ENCODE peak calls at places on chromosomes 7 and 10, in nine cellular contexts. T is heart left ventricle; F is IMR-90; G is mammary epithelial cell; L is left ventricle myocardium inferior; M is CD8-positive, alpha-beta T cell; V is endodermal cell; O is WERI-Rb-1; S is Peyer's patch. D is an unnamed sample. For H3K9me3, the result is how much of the 10 kb centered on the place peaks cover.

GRCh38 chr10:13830385-13830784 is 243.6 kb downstream of the PRPF18 start:
- DNase-seq in V (peak), F (no peak), T (no peak), O (no peak), S (no peak), M (no peak), L (no peak), G (no peak), D (no peak)

GRCh38 chr7:107785926-107786325 is 17.1 kb downstream of the SLC26A3 start:
- DNase-seq in F (no peak), G (no peak), S (no peak), L (no peak), V (no peak), O (no peak), T (no peak), M (no peak), D (no peak)

GRCh38 chr10:74525885-74526284 is 300.5 kb upstream of the KAT6B start:
- DNase-seq in G (no peak), V (no peak), O (no peak), S (no peak), F (no peak), T (no peak), M (no peak), L (no peak), D (no peak)

GRCh38 chr7:28806841-28807240 is 151.3 kb downstream of the TRIL start:
- DNase-seq in M (no peak), G (no peak), V (no peak), T (no peak), L (no peak), O (no peak), S (no peak), F (peak), D (no peak)

GRCh38 chr7:2530076-2530967 is 10.7 kb downstream of the LFNG start:
- DNase-seq in S (peak), T (peak), M (peak), F (no peak), V (no peak), O (no peak), G (no peak), L (peak), D (peak)

GRCh38 chr10:125886914-125887512 is 5.9 kb upstream of the DHX32 start:
- DNase-seq in S (no peak), L (no peak), T (no peak), O (no peak), V (no peak), M (no peak), G (peak), F (no peak), D (no peak)

GRCh38 chr10:95864906-95865813 is 42.6 kb upstream of the CC2D2B start:
- DNase-seq in L (no peak), M (peak), O (peak), G (peak), V (peak), S (peak), T (no peak), F (peak), D (peak)

GRCh38 chr10:103499881-103500280 is 6.4 kb downstream of the NEURL1 start:
- DNase-seq in S (no peak), L (no peak), V (peak), M (no peak), G (no peak), F (peak), T (no peak), O (peak), D (no peak)

GRCh38 chr10:105146436-105146835 is 505.3 kb downstream of the SORCS3 start:
- DNase-seq in G (peak), T (no peak), O (no peak), F (no peak), M (no peak), V (no peak), S (no peak), L (no peak), D (no peak)

GRCh38 chr10:2589226-2589625 is 478.1 kb upstream of the PFKP start:
- DNase-seq in L (no peak), G (no peak), V (no peak), T (no peak), M (no peak), F (no peak), O (no peak), S (no peak), D (no peak)

GRCh38 chr7:137169282-137169698 is 174.2 kb downstream of the PTN start:
- DNase-seq in L (peak), M (no peak), V (peak), S (no peak), F (peak), T (no peak), O (peak), G (peak), D (no peak)

GRCh38 chr7:80934286-80934685 is 15.4 kb upstream of the SEMA3C start:
- DNase-seq in S (no peak), O (no peak), L (no peak), T (no peak), G (peak), F (peak), M (no peak), V (no peak), D (no peak)

GRCh38 chr10:31749293-31749692 is 179.3 kb downstream of the ARHGAP12 start:
- DNase-seq in V (no peak), O (peak), S (no peak), G (no peak), F (peak), T (no peak), L (no peak), M (no peak), D (no peak)

GRCh38 chr7:115387168-115387567 is 465.3 kb downstream of the MDFIC start:
- DNase-seq in O (no peak), F (no peak), T (no peak), S (no peak), G (no peak), M (no peak), L (no peak), V (no peak), D (no peak)

GRCh38 chr10:92691591-92692084 is 1.9 kb downstream of the HHEX start:
- DNase-seq in M (no peak), F (no peak), T (peak), V (peak), L (peak), S (peak), G (no peak), O (no peak), D (no peak)

GRCh38 chr10:126511917-126512487 is 123.7 kb upstream of the ADAM12 start:
- DNase-seq in T (no peak), L (no peak), G (no peak), S (no peak), M (no peak), V (no peak), F (no peak), O (no peak), D (no peak)

GRCh38 chr10:112678581-112678980 is 231.6 kb downstream of the VTI1A start:
- DNase-seq in S (no peak), V (no peak), G (no peak), M (no peak), L (no peak), O (no peak), T (no peak), F (no peak), D (no peak)

GRCh38 chr10:72875250-72876055 is 18.1 kb upstream of the OIT3 start:
- DNase-seq in V (no peak), S (no peak), T (no peak), G (peak), F (peak), O (no peak), M (no peak), L (no peak), D (no peak)

GRCh38 chr7:16921644-16922257 is 40.0 kb upstream of the AGR3 start:
- DNase-seq in L (no peak), V (no peak), M (no peak), F (peak), S (no peak), O (no peak), G (no peak), T (no peak), D (no peak)

GRCh38 chr10:32622409-32622808 is 176.5 kb downstream of the CCDC7 start:
- DNase-seq in M (no peak), V (no peak), G (no peak), S (no peak), T (no peak), F (no peak), L (no peak), O (no peak), D (no peak)

GRCh38 chr7:25180592-25180923 is 47.7 kb downstream of the NPVF start:
- DNase-seq in G (no peak), F (no peak), S (no peak), V (no peak), M (no peak), L (no peak), O (no peak), T (no peak), D (no peak)

GRCh38 chr7:70177166-70177565 is 578.9 kb downstream of the AUTS2 start:
- DNase-seq in L (no peak), S (no peak), V (no peak), T (no peak), M (no peak), G (no peak), F (no peak), O (no peak), D (no peak)

GRCh38 chr7:28067171-28067570 is 113.4 kb downstream of the JAZF1 start:
- DNase-seq in F (no peak), T (no peak), M (no peak), S (no peak), V (no peak), L (no peak), O (no peak), G (no peak), D (no peak)

GRCh38 chr7:42247301-42247700 is 10.3 kb upstream of the GLI3 start:
- DNase-seq in S (no peak), O (no peak), L (no peak), V (no peak), T (no peak), F (peak), G (peak), M (no peak), D (no peak)

GRCh38 chr7:48168159-48168558 is 3.1 kb upstream of the ABCA13 start:
- DNase-seq in L (no peak), T (no peak), M (no peak), S (no peak), G (peak), O (no peak), F (peak), V (no peak), D (no peak)

GRCh38 chr7:144437370-144438191 is 34.1 kb upstream of the NOBOX start:
- DNase-seq in V (peak), T (no peak), G (peak), M (no peak), O (peak), S (peak), F (peak), L (no peak), D (peak)

GRCh38 chr7:31497501-31497900 is 16.4 kb upstream of the ITPRID1 start:
- DNase-seq in O (no peak), S (no peak), V (no peak), T (no peak), F (no peak), M (no peak), L (no peak), G (peak), D (no peak)

GRCh38 chr10:93061594-93062498 is 1.2 kb downstream of the CYP26C1 start:
- DNase-seq in G (no peak), M (no peak), O (no peak), L (no peak), F (peak), T (no peak), V (no peak), S (no peak), D (no peak)

GRCh38 chr7:114822131-114822530 is 99.8 kb upstream of the MDFIC start:
- DNase-seq in V (no peak), L (no peak), T (no peak), O (no peak), G (no peak), M (no peak), F (no peak), S (no peak), D (no peak)

GRCh38 chr10:131180941-131181855 is 130.3 kb downstream of the TCERG1L start:
- DNase-seq in L (no peak), T (no peak), V (peak), S (no peak), M (no peak), F (no peak), O (no peak), G (no peak), D (peak)

GRCh38 chr7:42174391-42174848 is 62.6 kb downstream of the GLI3 start:
- DNase-seq in V (no peak), O (no peak), F (peak), T (no peak), S (no peak), M (no peak), G (no peak), L (no peak), D (no peak)

GRCh38 chr10:35576730-35577129 is 28.4 kb upstream of the GJD4 start:
- DNase-seq in G (no peak), F (no peak), L (no peak), V (no peak), M (no peak), T (no peak), O (no peak), S (no peak), D (no peak)

GRCh38 chr10:35573786-35574185 is 31.4 kb upstream of the GJD4 start:
- DNase-seq in M (no peak), V (no peak), L (no peak), G (no peak), O (no peak), F (no peak), S (no peak), T (no peak), D (no peak)

GRCh38 chr10:35575640-35576039 is 29.5 kb upstream of the GJD4 start:
- DNase-seq in S (no peak), V (no peak), O (no peak), T (no peak), F (no peak), G (no peak), M (no peak), L (no peak), D (no peak)

GRCh38 chr10:35572583-35572982 is 32.6 kb upstream of the GJD4 start:
- DNase-seq in L (no peak), G (no peak), O (no peak), T (no peak), M (no peak), V (no peak), F (peak), S (no peak), D (no peak)

DNA sequence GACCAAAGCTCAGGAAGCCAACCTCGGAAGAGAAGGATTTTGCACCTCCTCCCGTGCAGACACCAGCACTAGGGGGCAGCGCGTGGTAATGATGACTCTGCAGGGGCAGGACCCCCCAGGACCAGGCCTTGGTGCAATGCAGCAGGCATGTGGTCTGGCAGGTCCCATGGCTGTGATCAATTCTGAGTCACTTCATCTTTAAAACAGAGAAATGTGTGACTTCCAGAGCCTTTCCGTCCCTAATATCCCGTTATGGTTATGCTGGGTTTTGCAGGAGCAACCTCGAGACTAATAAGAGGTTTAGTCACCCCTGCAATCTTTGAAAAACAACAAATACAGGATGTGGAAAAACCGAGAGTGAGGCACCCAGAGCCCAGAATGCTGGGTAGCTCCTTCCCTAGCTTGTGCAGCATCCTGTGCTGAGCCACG is 30.2 kb upstream of the GJD4 start:
- DNase-seq in T (no peak), S (no peak), O (no peak), V (peak), G (no peak), L (no peak), F (peak), M (no peak), D (no peak)
- TF ChIP-seq CTCF in T (no peak), S (no peak), O (peak), V (peak), G (no peak), L (no peak), F (peak), M (no peak), D (no peak)

DNA sequence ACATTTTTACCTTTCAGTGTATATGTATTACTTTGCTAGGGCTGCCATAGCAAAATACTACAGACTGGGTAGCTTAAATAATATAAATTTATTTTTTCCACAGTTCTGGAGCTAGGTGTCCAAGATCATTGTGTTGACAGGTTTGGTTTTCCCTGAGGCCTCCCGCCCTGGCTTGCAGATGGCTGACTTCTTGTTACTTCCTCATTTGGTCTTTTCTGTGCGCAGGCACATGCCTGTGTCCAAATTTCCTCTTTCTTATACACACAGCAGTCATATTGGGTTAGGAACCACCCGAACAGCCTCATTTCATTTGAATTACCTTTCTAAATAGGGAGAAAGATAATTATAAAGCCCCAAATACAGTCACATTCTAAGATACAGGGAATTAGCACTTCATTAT is 521.6 kb upstream of the SORCS1 start:
- DNase-seq in O (no peak), L (no peak), S (peak), F (no peak), G (no peak), M (no peak), T (no peak), V (no peak), D (no peak)
- H3K9me3 ChIP-seq in O (under half), L (under half), S (under half), F (under half), G (under half), M (under half), T (under half), V (under half), D (under half)

DNA sequence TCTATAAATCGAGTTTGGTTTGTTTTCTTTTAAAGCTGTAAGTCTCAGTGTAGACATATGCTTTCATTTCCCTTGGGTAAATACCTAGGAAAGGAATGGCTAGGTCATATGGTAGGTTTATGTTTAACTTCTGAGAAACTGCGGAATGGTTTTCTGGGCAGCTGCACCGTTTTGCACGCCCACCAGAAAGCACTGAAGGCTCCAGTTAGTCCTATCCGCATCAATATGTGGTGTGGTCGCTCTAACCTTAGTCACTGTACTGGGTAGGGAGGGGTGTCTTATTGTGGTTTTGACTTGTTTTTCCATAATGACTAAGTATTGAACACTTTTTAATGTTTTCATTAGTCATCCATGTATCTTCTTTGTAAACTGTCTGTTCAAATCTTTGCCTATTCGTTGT is 279.5 kb upstream of the AKR1E2 start:
- DNase-seq in T (no peak), S (no peak), F (peak), O (no peak), L (no peak), M (no peak), V (no peak), G (peak), D (no peak)
- TF ChIP-seq CTCF in T (no peak), S (no peak), F (no peak), O (no peak), L (no peak), M (no peak), V (no peak), G (no peak), D (no peak)

DNA sequence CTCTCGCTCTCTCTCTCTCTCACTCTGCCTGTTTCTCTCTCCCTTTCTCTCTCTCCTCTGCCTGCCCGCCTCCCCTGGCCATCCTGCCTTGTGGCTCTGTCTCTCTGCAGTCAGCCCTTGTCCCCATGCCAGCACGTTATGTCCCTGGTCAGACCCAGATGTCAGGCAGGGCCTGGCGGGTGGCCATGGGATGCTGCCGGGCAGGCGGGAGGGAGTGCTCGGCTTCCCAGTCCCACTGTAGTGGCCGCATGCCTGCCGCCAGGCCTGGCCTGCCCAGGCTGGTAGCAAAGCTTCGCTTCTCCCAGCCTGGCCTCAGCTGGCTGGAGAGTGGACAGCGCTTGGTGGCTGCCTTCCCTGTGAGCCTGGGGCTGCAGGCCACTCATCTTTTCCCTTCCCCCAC is 121.5 kb upstream of the ZNF716 start:
- DNase-seq in T (peak), F (no peak), G (no peak), L (peak), V (no peak), S (no peak), O (no peak), M (no peak), D (no peak)
- H3K9me3 ChIP-seq in T (under half), F (under half), G (under half), L (half or more), V (half or more), S (under half), O (under half), M (under half), D (under half)

DNA sequence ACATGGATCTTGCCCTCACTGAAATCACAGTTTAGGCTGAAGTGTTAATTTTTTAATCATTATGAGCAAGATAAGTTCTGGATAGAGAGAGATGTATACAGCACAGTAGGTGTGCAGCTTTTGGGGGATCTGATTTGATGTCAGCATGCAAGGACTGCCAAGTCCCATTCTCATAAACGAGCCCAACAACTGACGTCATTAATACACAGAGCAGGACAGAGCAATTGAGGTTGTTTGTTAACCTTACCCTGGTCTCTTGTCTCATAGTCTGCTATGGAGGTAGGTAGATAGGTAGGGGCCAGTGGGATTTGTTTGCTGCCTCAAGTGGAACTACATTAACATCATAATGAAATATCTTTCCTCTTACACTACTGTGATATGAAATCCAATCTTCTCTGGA is 8.6 kb upstream of the TMEM229A start:
- DNase-seq in F (no peak), L (no peak), G (no peak), V (no peak), M (no peak), S (no peak), O (no peak), T (no peak), D (no peak)
- TF ChIP-seq CTCF in F (no peak), L (no peak), G (no peak), V (no peak), M (no peak), S (no peak), O (no peak), T (no peak), D (no peak)

DNA sequence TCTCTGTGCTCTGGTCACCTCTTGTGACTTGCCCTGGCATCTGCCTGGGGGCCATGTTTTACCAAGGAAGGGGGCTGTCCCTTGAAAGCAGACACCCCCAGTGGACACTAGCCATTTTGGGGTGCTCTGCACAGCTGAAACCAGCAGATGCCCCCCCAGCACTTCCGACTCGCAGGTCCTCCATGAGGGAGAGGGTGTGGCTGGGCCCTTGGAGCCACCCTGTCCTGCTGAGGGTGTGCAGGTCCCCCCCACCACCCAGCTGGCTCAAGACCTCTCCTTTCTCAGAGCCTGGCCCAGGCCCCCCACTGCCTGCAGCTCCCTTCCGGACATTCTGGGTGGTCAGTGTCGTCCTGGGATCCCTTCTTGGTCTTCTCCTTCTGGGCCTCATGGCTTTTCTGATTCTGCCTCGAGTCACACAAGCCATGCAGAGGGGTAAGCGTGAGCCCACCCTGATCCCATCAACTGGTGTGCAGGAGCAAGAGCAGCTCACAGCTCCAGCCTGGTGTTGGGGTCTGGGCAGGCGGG is 12.3 kb downstream of the SCART1 start:
- DNase-seq in T (no peak), L (no peak), V (no peak), G (no peak), F (no peak), O (no peak), S (no peak), M (no peak), D (no peak)
- H3K9me3 ChIP-seq in T (under half), L (under half), V (under half), G (under half), F (under half), O (under half), S (under half), M (under half), D (under half)

D was measured in CD4-positive, alpha-beta T cell.